ENCODE peak calls at places on chromosome 11, in seven cellular contexts. D is neuronal stem cell, S is mesenchymal stem cell, Q is H9, R is H1, X is IMR-90, I is mesendoderm. O is an unnamed sample.

GRCh38 chr11:92123540-92123939 is 101.1 kb upstream of the FAT3 start:
- DNase-seq in Q (no peak), I (no peak), D (no peak), R (no peak), X (peak; percentile 0), S (peak; percentile 2), O (peak; percentile 6)

GRCh38 chr11:109806205-109806604 is 287.0 kb upstream of the ZC3H12C start:
- DNase-seq in I (no peak), D (no peak), R (no peak), X (no peak), S (no peak), Q (no peak), O (no peak)

GRCh38 chr11:119586181-119586580 is 142.8 kb downstream of the NECTIN1 start:
- DNase-seq in R (no peak), S (no peak), X (no peak), I (no peak), D (no peak), Q (no peak), O (no peak)

GRCh38 chr11:66589996-66590675 is 2.7 kb downstream of the CCDC87 start:
- DNase-seq in Q (no peak), R (no peak), X (no peak), S (no peak), D (no peak), I (no peak), O (no peak)

GRCh38 chr11:90364527-90364926 is 141.7 kb upstream of the CHORDC1 start:
- DNase-seq in I (no peak), Q (no peak), R (no peak), D (no peak), X (no peak), S (no peak), O (no peak)

GRCh38 chr11:17476317-17477083 is at the start of gene ABCC8:
- DNase-seq in X (no peak), I (peak; percentile 33), D (no peak), Q (peak; percentile 55), S (no peak), R (no peak), O (no peak)

GRCh38 chr11:66789097-66789890 is 53.9 kb upstream of the RCE1 start:
- DNase-seq in Q (no peak), R (no peak), S (peak; percentile 30), D (no peak), I (peak; percentile 30), X (peak; percentile 46), O (no peak)

GRCh38 chr11:204587-205109 is 2.6 kb downstream of the BET1L start:
- DNase-seq in Q (no peak), X (no peak), I (no peak), R (no peak), S (no peak), D (no peak), O (no peak)

GRCh38 chr11:92391866-92392265 is 167.2 kb downstream of the FAT3 start:
- DNase-seq in I (no peak), X (no peak), D (no peak), S (no peak), Q (no peak), R (no peak), O (no peak)

GRCh38 chr11:78838417-78838816 is 263.8 kb upstream of the NARS2 start:
- DNase-seq in Q (no peak), I (peak; percentile 33), R (no peak), S (no peak), D (no peak), X (no peak), O (no peak)

GRCh38 chr11:68146704-68147474 is 25.7 kb upstream of the CHKA start:
- DNase-seq in X (peak; percentile 50), I (no peak), D (no peak), S (peak; percentile 18), Q (no peak), R (no peak), O (no peak)

GRCh38 chr11:19988598-19988997 is 171.7 kb downstream of the DBX1 start:
- DNase-seq in Q (peak; percentile 73), R (peak; percentile 15), D (no peak), S (peak; percentile 32), I (peak; percentile 74), X (peak; percentile 92), O (peak; percentile 80)

GRCh38 chr11:72584933-72585597 is 89.2 kb downstream of the PDE2A start:
- DNase-seq in Q (no peak), R (no peak), X (no peak), I (no peak), S (no peak), D (no peak), O (no peak)

GRCh38 chr11:32426192-32426591 is 9.1 kb downstream of the WT1 start:
- DNase-seq in S (no peak), X (no peak), D (no peak), Q (no peak), I (no peak), R (no peak), O (no peak)

GRCh38 chr11:126350811-126351210 is 4.7 kb upstream of the ST3GAL4 start:
- DNase-seq in R (no peak), D (no peak), X (no peak), Q (no peak), S (no peak), I (no peak), O (no peak)

GRCh38 chr11:2825886-2826678 is 59.5 kb downstream of the CDKN1C start:
- DNase-seq in I (peak; percentile 79), X (peak; percentile 95), S (peak; percentile 94), D (peak; percentile 32), Q (no peak), R (peak; percentile 31), O (peak; percentile 90)

GRCh38 chr11:122214080-122214479 is 98.1 kb upstream of the BLID start:
- DNase-seq in Q (no peak), I (no peak), D (no peak), X (no peak), R (no peak), S (no peak), O (no peak)

GRCh38 chr11:19644316-19644715 is 68.3 kb upstream of the NAV2 start:
- DNase-seq in S (no peak), Q (no peak), X (no peak), R (no peak), D (no peak), I (no peak), O (no peak)

GRCh38 chr11:76700177-76701100 is 29.9 kb upstream of the LRRC32 start:
- DNase-seq in D (no peak), I (no peak), R (no peak), S (peak; percentile 94), Q (no peak), X (peak; percentile 97), O (peak; percentile 89)

GRCh38 chr11:78961938-78962701 is 387.5 kb upstream of the NARS2 start:
- DNase-seq in R (no peak), I (peak; percentile 91), D (peak; percentile 85), Q (peak; percentile 91), X (peak; percentile 48), S (peak; percentile 37), O (no peak)

GRCh38 chr11:45655347-45655756 is 10.1 kb downstream of the CHST1 start:
- DNase-seq in R (peak; percentile 75), S (peak; percentile 74), Q (peak; percentile 94), I (peak; percentile 93), X (peak; percentile 51), D (peak; percentile 79), O (peak; percentile 82)

GRCh38 chr11:45652781-45653180 is 12.6 kb downstream of the CHST1 start:
- DNase-seq in R (no peak), D (no peak), S (no peak), Q (peak; percentile 22), X (peak; percentile 52), I (no peak), O (no peak)

GRCh38 chr11:45654741-45655283 is 10.6 kb downstream of the CHST1 start:
- DNase-seq in I (no peak), S (no peak), D (no peak), R (no peak), Q (no peak), X (no peak), O (no peak)

GRCh38 chr11:45653277-45653676 is 12.1 kb downstream of the CHST1 start:
- DNase-seq in Q (peak; percentile 8), D (no peak), R (no peak), S (no peak), I (no peak), X (no peak), O (no peak)

DNA sequence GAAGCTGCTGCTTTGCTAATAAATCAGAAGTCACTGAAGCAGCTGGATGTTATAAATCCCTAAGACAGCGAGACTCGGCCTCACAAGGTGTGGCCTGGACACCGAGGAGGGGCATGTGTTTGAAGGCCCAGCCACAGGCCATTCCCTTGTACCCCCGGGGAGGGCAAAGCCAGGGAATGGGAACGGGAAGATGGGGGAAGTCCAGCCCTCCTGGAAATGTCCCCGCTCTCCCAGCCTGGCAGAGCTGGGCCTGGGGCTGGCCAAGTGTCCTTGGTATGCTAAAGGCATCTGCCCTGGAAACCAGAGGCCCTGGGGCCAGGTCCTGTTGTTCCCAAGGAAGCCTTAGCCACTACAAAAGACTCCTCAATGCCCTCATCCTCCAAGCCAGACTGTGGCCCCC is 11.2 kb downstream of the CHST1 start:
- DNase-seq in R (no peak), I (no peak), X (no peak), Q (peak; percentile 23), D (no peak), S (no peak), O (no peak)
- H3K18ac ChIP-seq in R (no peak overlapping the region), I (no peak overlapping the region), X (no peak overlapping the region), Q (no peak overlapping the region), D (peak overlapping the region; percentile 54), S (no peak overlapping the region), O (no peak overlapping the region)

DNA sequence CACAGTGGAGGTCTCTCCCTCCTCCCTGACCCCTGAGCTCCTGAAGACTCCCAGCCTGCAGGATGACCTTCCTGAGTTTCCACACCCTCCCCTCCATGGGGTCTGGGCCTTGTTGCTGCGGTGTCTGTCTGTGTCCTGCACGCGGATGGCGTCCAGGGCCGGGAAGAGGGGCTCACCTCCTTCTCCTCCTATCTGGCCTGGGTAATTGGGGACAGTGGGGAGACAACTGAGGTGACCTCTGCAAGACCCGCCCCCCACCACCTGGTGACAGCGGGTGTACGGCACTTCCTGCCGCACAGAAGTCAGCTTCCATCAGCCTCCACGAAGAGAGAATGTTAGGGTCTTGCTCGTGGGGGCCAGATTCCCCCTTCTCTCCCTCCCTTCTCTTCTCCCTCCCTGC is 31.7 kb downstream of the LINC01488 start:
- DNase-seq in R (no peak), X (no peak), I (no peak), Q (no peak), D (no peak), S (no peak), O (no peak)
- H2AK5ac ChIP-seq in R (no peak overlapping the region), X (peak overlapping the region; percentile 75), I (no peak overlapping the region), Q (no peak overlapping the region), D (peak overlapping the region; percentile 54), S (no peak overlapping the region), O (no peak overlapping the region)

DNA sequence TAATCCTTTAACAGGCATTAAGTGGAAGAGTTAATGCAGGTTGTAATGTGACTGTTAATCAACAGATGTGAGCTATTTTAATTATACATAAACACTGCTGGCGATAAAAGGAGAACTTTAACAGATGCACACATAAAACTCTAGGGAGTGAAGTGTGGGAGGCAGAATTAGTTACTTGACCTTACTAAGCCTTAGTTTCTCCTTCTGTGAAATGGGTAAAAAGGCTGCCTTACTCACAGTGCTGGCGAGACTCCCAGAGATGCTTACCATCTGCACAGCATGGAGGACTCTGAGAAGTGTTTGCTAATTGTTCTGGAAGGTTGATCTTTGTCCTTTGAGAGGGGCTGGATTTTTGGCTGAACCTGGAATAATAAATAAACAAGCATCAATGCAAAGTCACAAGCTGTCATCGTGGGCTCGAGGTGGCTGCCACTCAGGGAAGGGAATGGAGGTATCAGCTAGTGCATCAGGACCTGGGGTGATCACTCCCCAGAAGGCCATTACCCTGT is 58.6 kb upstream of the MPEG1 start:
- DNase-seq in D (no peak), X (no peak), S (no peak), R (no peak), I (no peak), Q (no peak), O (no peak)
- H3K18ac ChIP-seq in D (no peak overlapping the region), X (no peak overlapping the region), S (no peak overlapping the region), R (no peak overlapping the region), I (no peak overlapping the region), Q (no peak overlapping the region), O (no peak overlapping the region)

GRCh38 chr11:64925536-64926449 is 1.3 kb downstream of the PPP2R5B start:
- DNase-seq in R (no peak), Q (no peak), I (no peak), S (no peak), X (no peak), D (no peak), O (no peak)
- H2AK5ac ChIP-seq in R (no peak overlapping the region), Q (no peak overlapping the region), I (no peak overlapping the region), S (no peak overlapping the region), X (no peak overlapping the region), D (peak overlapping the region; percentile 81), O (no peak overlapping the region)